ENCODE peak calls at places on chromosome 16, in seven cellular contexts. N, H, D, C, Y, S and B are unnamed samples.

GRCh38 chr16:1474796-1475551 is at the start of gene CLCN7:
- DNase-seq in N (peak), H (peak), D (peak), C (peak), Y (peak), S (peak), B (peak)

GRCh38 chr16:54282202-54282922 is 4.2 kb downstream of the IRX3 start:
- DNase-seq in N (no peak), H (no peak), D (no peak), C (no peak), Y (no peak), S (peak), B (no peak)

GRCh38 chr16:2897110-2897509 is 14.1 kb downstream of the FLYWCH2 start:
- DNase-seq in N (no peak), H (no peak), D (peak), C (no peak), Y (peak), S (no peak), B (peak)

GRCh38 chr16:55421225-55421624 is 57.8 kb upstream of the MMP2 start:
- DNase-seq in N (no peak), H (no peak), D (no peak), C (no peak), Y (no peak), S (no peak), B (no peak)

GRCh38 chr16:69618721-69619120 is 53.0 kb downstream of the NFAT5 start:
- DNase-seq in N (no peak), H (no peak), D (no peak), C (no peak), Y (no peak), S (no peak), B (no peak)

GRCh38 chr16:3461120-3461519 is 17.6 kb downstream of the NAA60 start:
- DNase-seq in N (peak), H (peak), D (no peak), C (no peak), Y (no peak), S (no peak), B (no peak)

GRCh38 chr16:68646948-68647659 is 2.0 kb downstream of the CDH3 start:
- DNase-seq in N (no peak), H (no peak), D (no peak), C (no peak), Y (no peak), S (peak), B (no peak)

GRCh38 chr16:57279780-57280638 is 4.5 kb downstream of the PLLP start:
- DNase-seq in N (no peak), H (no peak), D (no peak), C (no peak), Y (no peak), S (no peak), B (no peak)

GRCh38 chr16:2467301-2468141 is 3.6 kb upstream of the NTN3 start:
- DNase-seq in N (no peak), H (no peak), D (peak), C (peak), Y (no peak), S (peak), B (no peak)

GRCh38 chr16:81004646-81005353 is 1.9 kb downstream of the CMC2 start:
- DNase-seq in N (no peak), H (no peak), D (peak), C (peak), Y (peak), S (peak), B (no peak)

GRCh38 chr16:85946680-85947510 is 47.9 kb downstream of the IRF8 start:
- DNase-seq in N (no peak), H (no peak), D (no peak), C (no peak), Y (no peak), S (no peak), B (no peak)

GRCh38 chr16:84501077-84501735 is 3.3 kb downstream of the MEAK7 start:
- DNase-seq in N (no peak), H (no peak), D (peak), C (no peak), Y (peak), S (no peak), B (no peak)

GRCh38 chr16:53773150-53773846 is 69.3 kb downstream of the FTO start:
- DNase-seq in N (no peak), H (no peak), D (peak), C (peak), Y (peak), S (peak), B (no peak)

GRCh38 chr16:50816901-50817555 is 75.1 kb downstream of the CYLD start:
- DNase-seq in N (no peak), H (no peak), D (no peak), C (no peak), Y (no peak), S (no peak), B (no peak)

GRCh38 chr16:27315333-27316037 is 1.7 kb downstream of the IL4R start:
- DNase-seq in N (peak), H (no peak), D (peak), C (no peak), Y (peak), S (no peak), B (no peak)

GRCh38 chr16:4101421-4102275 is 14.6 kb downstream of the ADCY9 start:
- DNase-seq in N (no peak), H (no peak), D (no peak), C (no peak), Y (no peak), S (no peak), B (no peak)

GRCh38 chr16:77531741-77532140 is 96.9 kb upstream of the ADAMTS18 start:
- DNase-seq in N (no peak), H (no peak), D (peak), C (no peak), Y (peak), S (no peak), B (no peak)

GRCh38 chr16:68252383-68252782 is 7.2 kb downstream of the PLA2G15 start:
- DNase-seq in N (no peak), H (no peak), D (no peak), C (no peak), Y (no peak), S (peak), B (no peak)

GRCh38 chr16:30186444-30186781 is 3.0 kb downstream of the CORO1A start:
- DNase-seq in N (no peak), H (no peak), D (no peak), C (no peak), Y (no peak), S (no peak), B (no peak)

GRCh38 chr16:50761276-50761675 is 19.4 kb downstream of the CYLD start:
- DNase-seq in N (no peak), H (no peak), D (no peak), C (no peak), Y (no peak), S (no peak), B (no peak)

GRCh38 chr16:78444-79145 is 570 bp downstream of the MPG start:
- DNase-seq in N (no peak), H (no peak), D (peak), C (no peak), Y (no peak), S (peak), B (no peak)

GRCh38 chr16:71498031-71498430 is 8.9 kb upstream of the ZNF19 start:
- DNase-seq in N (no peak), H (no peak), D (no peak), C (no peak), Y (no peak), S (no peak), B (no peak)

GRCh38 chr16:85046472-85046916 is 18.9 kb downstream of the KIAA0513 start:
- DNase-seq in N (no peak), H (no peak), D (no peak), C (no peak), Y (no peak), S (no peak), B (no peak)

GRCh38 chr16:50297301-50298074 is 31.1 kb downstream of the ADCY7 start:
- DNase-seq in N (no peak), H (no peak), D (no peak), C (peak), Y (no peak), S (peak), B (no peak)

GRCh38 chr16:50989047-50989446 is 162.0 kb downstream of the SALL1 start:
- DNase-seq in N (no peak), H (no peak), D (no peak), C (no peak), Y (no peak), S (peak), B (no peak)

GRCh38 chr16:81275064-81275532 is 36.6 kb downstream of the BCO1 start:
- DNase-seq in N (no peak), H (no peak), D (no peak), C (no peak), Y (no peak), S (no peak), B (no peak)

GRCh38 chr16:47142469-47143328 is 1.0 kb downstream of the NETO2 start:
- DNase-seq in N (peak), H (no peak), D (peak), C (no peak), Y (no peak), S (peak), B (peak)